ENCODE peak calls at places on chromosomes 7 and 10, in five cellular contexts. One of them, this sample, is unnamed.

GRCh38 chr10:93475227-93475626 is 6.9 kb downstream of the MYOF start:
- DNase-seq in fibroblast of lung: no peak
- DNase-seq in HFF-Myc: no peak
- DNase-seq in adrenal gland: no peak
- DNase-seq in GM12864: no peak
- DNase-seq in this sample: no peak

GRCh38 chr7:57250801-57251200 is 118.6 kb upstream of the ZNF479 start:
- DNase-seq in fibroblast of lung: no peak
- DNase-seq in HFF-Myc: no peak
- DNase-seq in adrenal gland: no peak
- DNase-seq in GM12864: no peak
- DNase-seq in this sample: no peak

GRCh38 chr7:96952974-96953391 is 52.4 kb upstream of the DLX6 start:
- DNase-seq in HFF-Myc: no peak
- DNase-seq in GM12864: no peak
- DNase-seq in fibroblast of lung: peak; percentile 46
- DNase-seq in adrenal gland: no peak
- DNase-seq in this sample: peak; percentile 44

GRCh38 chr10:129031233-129032150 is 435.5 kb upstream of the MGMT start:
- DNase-seq in adrenal gland: peak; percentile 37
- DNase-seq in fibroblast of lung: peak; percentile 0
- DNase-seq in HFF-Myc: no peak
- DNase-seq in GM12864: no peak
- DNase-seq in this sample: no peak

GRCh38 chr10:82245906-82246305 is 370.9 kb downstream of the NRG3 start:
- DNase-seq in HFF-Myc: no peak
- DNase-seq in GM12864: no peak
- DNase-seq in adrenal gland: no peak
- DNase-seq in fibroblast of lung: no peak
- DNase-seq in this sample: no peak

GRCh38 chr7:80428161-80429054 is 83.5 kb downstream of the GNAT3 start:
- DNase-seq in fibroblast of lung: peak; percentile 64
- DNase-seq in HFF-Myc: no peak
- DNase-seq in adrenal gland: peak; percentile 21
- DNase-seq in GM12864: no peak
- DNase-seq in this sample: peak; percentile 43

GRCh38 chr7:22801907-22802306 is 20.7 kb downstream of the TOMM7 start:
- DNase-seq in fibroblast of lung: no peak
- DNase-seq in GM12864: no peak
- DNase-seq in HFF-Myc: no peak
- DNase-seq in adrenal gland: no peak
- DNase-seq in this sample: no peak

GRCh38 chr10:103057980-103058568 is 135.0 kb downstream of the NT5C2 start:
- DNase-seq in GM12864: no peak
- DNase-seq in adrenal gland: no peak
- DNase-seq in fibroblast of lung: no peak
- DNase-seq in HFF-Myc: no peak
- DNase-seq in this sample: peak; percentile 19

GRCh38 chr10:118792501-118792900 is 37.7 kb upstream of the CACUL1 start:
- DNase-seq in adrenal gland: no peak
- DNase-seq in fibroblast of lung: peak; percentile 51
- DNase-seq in HFF-Myc: no peak
- DNase-seq in GM12864: no peak
- DNase-seq in this sample: peak; percentile 23

GRCh38 chr7:25805027-25805687 is 346.8 kb upstream of the NFE2L3 start:
- DNase-seq in GM12864: no peak
- DNase-seq in fibroblast of lung: peak; percentile 44
- DNase-seq in HFF-Myc: no peak
- DNase-seq in adrenal gland: no peak
- DNase-seq in this sample: no peak

GRCh38 chr10:14010083-14010551 is 320.6 kb downstream of the FRMD4A start:
- DNase-seq in adrenal gland: no peak
- DNase-seq in fibroblast of lung: peak; percentile 80
- DNase-seq in GM12864: no peak
- DNase-seq in HFF-Myc: peak; percentile 80
- DNase-seq in this sample: peak; percentile 42

GRCh38 chr10:92720306-92721165 is 30.8 kb downstream of the HHEX start:
- DNase-seq in adrenal gland: no peak
- DNase-seq in GM12864: no peak
- DNase-seq in HFF-Myc: no peak
- DNase-seq in fibroblast of lung: no peak
- DNase-seq in this sample: no peak

GRCh38 chr7:78299088-78299487 is 500.5 kb downstream of the PHTF2 start:
- DNase-seq in adrenal gland: no peak
- DNase-seq in HFF-Myc: no peak
- DNase-seq in GM12864: no peak
- DNase-seq in fibroblast of lung: peak; percentile 30
- DNase-seq in this sample: peak; percentile 54

GRCh38 chr7:52088008-52088787 is 771.6 kb upstream of the COBL start:
- DNase-seq in fibroblast of lung: no peak
- DNase-seq in adrenal gland: no peak
- DNase-seq in HFF-Myc: no peak
- DNase-seq in GM12864: no peak
- DNase-seq in this sample: no peak

GRCh38 chr7:33243319-33243881 is 114.0 kb downstream of the BBS9 start:
- DNase-seq in HFF-Myc: no peak
- DNase-seq in adrenal gland: no peak
- DNase-seq in GM12864: no peak
- DNase-seq in fibroblast of lung: peak; percentile 51
- DNase-seq in this sample: peak; percentile 60

GRCh38 chr10:15483215-15483970 is 112.3 kb upstream of the FAM171A1 start:
- DNase-seq in GM12864: no peak
- DNase-seq in HFF-Myc: no peak
- DNase-seq in fibroblast of lung: no peak
- DNase-seq in adrenal gland: no peak
- DNase-seq in this sample: no peak

GRCh38 chr10:95513941-95514392 is 47.2 kb downstream of the SORBS1 start:
- DNase-seq in GM12864: no peak
- DNase-seq in HFF-Myc: no peak
- DNase-seq in adrenal gland: peak; percentile 58
- DNase-seq in fibroblast of lung: peak; percentile 83
- DNase-seq in this sample: peak; percentile 38

GRCh38 chr7:141133646-141134045 is 59.8 kb downstream of the TMEM178B start:
- DNase-seq in HFF-Myc: no peak
- DNase-seq in adrenal gland: no peak
- DNase-seq in GM12864: no peak
- DNase-seq in fibroblast of lung: no peak
- DNase-seq in this sample: peak; percentile 4

GRCh38 chr7:68411742-68412141 is 1186.5 kb upstream of the AUTS2 start:
- DNase-seq in fibroblast of lung: no peak
- DNase-seq in adrenal gland: no peak
- DNase-seq in GM12864: no peak
- DNase-seq in HFF-Myc: no peak
- DNase-seq in this sample: no peak

DNA sequence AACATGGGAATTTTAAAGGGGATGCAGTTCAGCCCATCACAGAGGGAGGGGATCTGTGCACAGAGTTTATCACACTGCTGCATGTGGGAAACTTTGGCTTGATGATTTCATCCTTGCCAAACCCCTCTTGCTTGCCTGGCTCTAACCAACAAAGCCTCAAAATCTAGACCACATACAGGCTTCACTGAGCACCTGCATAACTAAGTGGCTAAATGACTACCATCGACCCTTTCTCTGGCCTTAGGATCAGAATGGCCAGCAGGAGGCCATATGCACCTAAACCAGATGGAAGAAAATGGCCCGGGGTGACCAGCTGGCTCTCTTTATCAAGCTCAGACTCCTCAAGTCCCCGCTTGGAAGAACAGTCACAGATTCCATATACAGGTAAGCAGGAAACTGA is 15.6 kb upstream of the ZNF25 start:
- DNase-seq in GM12864: no peak
- DNase-seq in HFF-Myc: no peak
- DNase-seq in adrenal gland: no peak
- DNase-seq in fibroblast of lung: no peak
- DNase-seq in this sample: no peak
- TF ChIP-seq CTCF in GM12864: no peak
- TF ChIP-seq CTCF in HFF-Myc: no peak
- TF ChIP-seq CTCF in adrenal gland: no peak
- TF ChIP-seq CTCF in fibroblast of lung: no peak
- TF ChIP-seq CTCF in this sample: peak; percentile 41

DNA sequence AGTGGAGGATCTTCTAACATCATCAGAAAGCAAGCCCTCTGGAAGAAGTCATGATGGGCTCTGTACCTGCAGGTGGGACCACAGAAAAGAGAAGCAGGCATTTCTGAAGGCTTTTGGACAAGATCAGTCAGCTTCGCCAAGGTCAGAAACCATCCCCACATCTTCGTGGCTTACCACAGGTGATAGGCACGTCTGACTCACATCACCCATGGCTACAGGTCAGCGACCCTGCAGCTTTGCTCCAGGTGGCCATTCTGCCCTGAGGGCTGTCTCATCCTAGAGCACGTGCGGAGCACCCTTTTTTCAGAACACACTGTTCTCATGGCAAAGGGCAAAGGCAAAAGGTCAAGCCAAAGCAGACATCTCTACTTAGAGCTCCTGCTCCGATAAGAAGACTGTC is 518.9 kb upstream of the ADARB2 start:
- DNase-seq in GM12864: no peak
- DNase-seq in HFF-Myc: no peak
- DNase-seq in fibroblast of lung: no peak
- DNase-seq in adrenal gland: no peak
- DNase-seq in this sample: no peak
- TF ChIP-seq CTCF in GM12864: no peak
- TF ChIP-seq CTCF in HFF-Myc: no peak
- TF ChIP-seq CTCF in fibroblast of lung: no peak
- TF ChIP-seq CTCF in adrenal gland: no peak
- TF ChIP-seq CTCF in this sample: no peak

DNA sequence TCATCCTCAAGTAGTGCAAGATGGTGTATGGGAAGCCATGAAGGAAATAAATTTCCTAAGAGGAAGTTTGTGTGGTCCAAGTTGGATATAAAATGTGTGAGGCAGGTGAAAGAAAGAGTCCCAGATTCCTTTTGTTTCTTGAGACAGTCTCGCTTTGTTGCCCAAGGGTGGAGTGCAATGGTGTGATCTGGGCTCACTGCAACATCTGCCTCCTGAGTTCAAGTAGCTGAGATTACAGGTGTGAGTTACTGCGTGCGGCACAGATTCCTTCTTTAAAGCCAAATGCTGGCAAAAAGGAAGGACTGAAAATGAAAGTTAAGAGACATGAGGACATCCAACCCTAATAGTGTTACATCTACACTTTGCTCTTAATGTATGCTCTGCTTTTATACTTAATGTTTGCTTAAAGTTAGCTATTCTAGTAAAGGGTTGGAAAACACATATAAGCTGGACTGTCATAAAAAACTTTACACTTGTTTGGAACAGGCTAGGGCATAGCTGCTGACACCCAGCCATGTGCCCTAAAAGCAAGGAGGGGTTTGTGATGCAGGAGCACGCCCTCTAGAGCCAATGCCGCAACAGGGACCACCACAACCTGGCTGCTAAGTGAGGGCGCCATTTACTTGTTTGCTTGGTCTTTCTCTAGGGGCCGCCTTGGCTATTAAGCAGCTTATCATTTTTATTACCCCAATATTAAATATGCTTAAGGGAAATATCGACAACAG is 34.5 kb downstream of the CLEC2L start:
- DNase-seq in adrenal gland: no peak
- DNase-seq in fibroblast of lung: no peak
- DNase-seq in GM12864: no peak
- DNase-seq in HFF-Myc: no peak
- DNase-seq in this sample: no peak
- TF ChIP-seq CTCF in adrenal gland: no peak
- TF ChIP-seq CTCF in fibroblast of lung: no peak
- TF ChIP-seq CTCF in GM12864: no peak
- TF ChIP-seq CTCF in HFF-Myc: no peak
- TF ChIP-seq CTCF in this sample: peak; percentile 31

GRCh38 chr10:89478085-89478738 is 57.2 kb downstream of the SLC16A12 start:
- DNase-seq in fibroblast of lung: peak; percentile 66
- DNase-seq in HFF-Myc: no peak
- DNase-seq in GM12864: peak; percentile 3
- DNase-seq in adrenal gland: no peak
- DNase-seq in this sample: no peak
- TF ChIP-seq CTCF in fibroblast of lung: no peak
- TF ChIP-seq CTCF in HFF-Myc: no peak
- TF ChIP-seq CTCF in GM12864: no peak
- TF ChIP-seq CTCF in adrenal gland: no peak
- TF ChIP-seq CTCF in this sample: no peak

GRCh38 chr10:86344281-86344680 is 22.3 kb downstream of the GRID1 start:
- DNase-seq in GM12864: no peak
- DNase-seq in fibroblast of lung: no peak
- DNase-seq in adrenal gland: no peak
- DNase-seq in HFF-Myc: no peak
- DNase-seq in this sample: no peak

GRCh38 chr10:86345296-86346168 is 21.1 kb downstream of the GRID1 start:
- DNase-seq in HFF-Myc: no peak
- DNase-seq in adrenal gland: no peak
- DNase-seq in GM12864: no peak
- DNase-seq in fibroblast of lung: peak; percentile 7
- DNase-seq in this sample: peak; percentile 10

GRCh38 chr10:86343761-86344160 is 22.8 kb downstream of the GRID1 start:
- DNase-seq in fibroblast of lung: no peak
- DNase-seq in HFF-Myc: no peak
- DNase-seq in adrenal gland: no peak
- DNase-seq in GM12864: no peak
- DNase-seq in this sample: no peak

GRCh38 chr10:86346169-86346793 is 20.3 kb downstream of the GRID1 start:
- DNase-seq in adrenal gland: no peak
- DNase-seq in fibroblast of lung: no peak
- DNase-seq in HFF-Myc: no peak
- DNase-seq in GM12864: no peak
- DNase-seq in this sample: no peak

DNA sequence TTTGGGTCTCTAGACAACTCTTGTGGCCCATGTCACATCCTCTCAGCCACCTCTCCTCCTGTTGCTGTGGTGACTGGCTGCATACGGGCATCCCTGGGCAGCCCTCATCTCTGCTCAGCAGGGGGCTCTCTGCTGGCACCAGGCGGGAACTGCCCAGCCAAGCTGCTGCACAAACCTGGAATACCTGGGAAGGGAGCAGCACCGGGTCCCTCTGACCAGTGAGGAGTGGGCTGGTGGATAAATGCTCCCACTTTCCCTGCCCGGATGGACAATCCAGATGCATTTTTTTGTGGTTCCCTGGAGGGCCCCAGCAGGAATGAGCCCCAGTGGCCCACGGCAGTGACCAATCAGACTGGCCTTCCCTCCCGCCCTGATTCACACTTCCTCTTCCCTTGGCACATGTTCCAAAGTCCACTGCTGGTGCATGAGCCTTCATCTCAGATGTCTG is 21.9 kb downstream of the GRID1 start:
- DNase-seq in GM12864: no peak
- DNase-seq in HFF-Myc: no peak
- DNase-seq in fibroblast of lung: no peak
- DNase-seq in adrenal gland: no peak
- DNase-seq in this sample: no peak
- TF ChIP-seq CTCF in GM12864: no peak
- TF ChIP-seq CTCF in HFF-Myc: no peak
- TF ChIP-seq CTCF in fibroblast of lung: no peak
- TF ChIP-seq CTCF in adrenal gland: no peak
- TF ChIP-seq CTCF in this sample: no peak

DNA sequence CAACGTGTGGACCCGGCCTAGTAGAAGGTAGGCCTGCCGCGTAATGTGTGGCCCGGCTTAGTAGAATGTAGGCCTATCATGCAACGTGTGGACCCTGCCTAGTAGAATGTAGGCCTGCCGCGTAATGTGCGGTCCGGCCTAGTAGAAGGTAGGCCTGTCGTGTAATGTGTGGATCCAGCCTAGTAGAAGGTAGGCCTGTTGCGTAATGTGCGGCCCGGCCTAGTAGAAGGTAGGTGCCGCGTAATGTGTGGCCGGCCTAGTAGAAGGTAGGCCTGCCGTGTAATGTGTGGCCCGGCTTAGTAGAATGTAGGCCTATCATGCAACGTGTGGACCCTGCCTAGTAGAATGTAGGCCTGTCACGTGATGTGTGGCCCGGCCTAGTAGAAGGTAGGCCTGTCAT is 11.9 kb upstream of the GTPBP4 start:
- DNase-seq in fibroblast of lung: no peak
- DNase-seq in GM12864: no peak
- DNase-seq in HFF-Myc: no peak
- DNase-seq in adrenal gland: no peak
- DNase-seq in this sample: no peak
- TF ChIP-seq CTCF in fibroblast of lung: no peak
- TF ChIP-seq CTCF in GM12864: no peak
- TF ChIP-seq CTCF in HFF-Myc: no peak
- TF ChIP-seq CTCF in adrenal gland: no peak
- TF ChIP-seq CTCF in this sample: no peak